ENCODE peak calls at places on chromosomes 5 and 9, in ten cellular contexts. H is esophagus squamous epithelium, O is psoas muscle, Y is colonic mucosa, L is heart left ventricle, W is fibroblast of lung, F is A549, A is tibial artery, T is left lung, C is upper lobe of left lung. J is an unnamed sample.

GRCh38 chr5:171342362-171343111 is 33.5 kb downstream of the TLX3 start:
- DNase-seq in W (peak), Y (peak), A (no peak), C (no peak), H (no peak), L (no peak), T (no peak), F (peak), O (no peak), J (peak)

GRCh38 chr5:5645198-5645597 is 222.7 kb downstream of the ICE1 start:
- DNase-seq in C (no peak), O (no peak), H (no peak), F (no peak), A (no peak), L (no peak), W (no peak), T (no peak), Y (no peak), J (no peak)

GRCh38 chr9:134286513-134287245 is 39.6 kb upstream of the RXRA start:
- DNase-seq in T (peak), Y (no peak), A (no peak), W (peak), H (no peak), F (no peak), O (peak), L (no peak), C (no peak), J (no peak)

GRCh38 chr5:149320791-149321330 is 24.4 kb upstream of the GRPEL2 start:
- DNase-seq in O (peak), A (peak), Y (peak), F (peak), H (no peak), W (peak), L (peak), T (peak), C (peak), J (peak)

GRCh38 chr9:98962861-98963260 is 19.2 kb downstream of the COL15A1 start:
- DNase-seq in O (no peak), C (no peak), F (no peak), H (no peak), Y (no peak), T (no peak), A (no peak), W (peak), L (no peak), J (peak)

GRCh38 chr9:71747572-71747971 is 20.7 kb downstream of the CEMIP2 start:
- DNase-seq in H (no peak), O (no peak), A (no peak), F (no peak), T (no peak), Y (no peak), C (no peak), W (no peak), L (no peak), J (no peak)

GRCh38 chr5:174910245-174910737 is 185.9 kb downstream of the MSX2 start:
- DNase-seq in W (peak), F (peak), L (peak), C (peak), H (no peak), T (peak), A (peak), O (peak), Y (peak), J (peak)

GRCh38 chr5:158080112-158080511 is 221.2 kb upstream of the CLINT1 start:
- DNase-seq in O (no peak), L (no peak), H (no peak), Y (no peak), A (no peak), W (no peak), F (no peak), T (no peak), C (no peak), J (no peak)

GRCh38 chr9:133491656-133491925 is 12.7 kb upstream of the SLC2A6 start:
- DNase-seq in W (no peak), F (no peak), A (no peak), C (no peak), L (peak), H (no peak), T (peak), O (peak), Y (no peak), J (no peak)

GRCh38 chr5:172484664-172485063 is 30.3 kb upstream of the SH3PXD2B start:
- DNase-seq in H (no peak), O (no peak), T (no peak), L (no peak), A (no peak), Y (no peak), C (no peak), F (no peak), W (no peak), J (no peak)

GRCh38 chr9:254516-254915 is 39.9 kb downstream of the DOCK8 start:
- DNase-seq in L (no peak), F (no peak), Y (no peak), W (no peak), O (no peak), C (no peak), H (no peak), T (no peak), A (no peak), J (no peak)

GRCh38 chr5:14270212-14270702 is 127.1 kb downstream of the TRIO start:
- DNase-seq in L (no peak), Y (peak), H (no peak), F (peak), T (no peak), C (peak), A (peak), O (peak), W (peak), J (peak)

GRCh38 chr5:65111961-65112658 is 343.4 kb downstream of the CWC27 start:
- DNase-seq in L (no peak), A (no peak), Y (no peak), T (no peak), H (no peak), C (no peak), F (no peak), W (no peak), O (no peak), J (no peak)

GRCh38 chr9:95461448-95462381 is 55.1 kb downstream of the PTCH1 start:
- DNase-seq in C (no peak), Y (no peak), T (no peak), H (no peak), A (no peak), O (no peak), L (no peak), W (no peak), F (no peak), J (no peak)

GRCh38 chr9:72315089-72315509 is 49.9 kb downstream of the ZFAND5 start:
- DNase-seq in A (peak), O (peak), C (peak), F (peak), L (peak), Y (peak), W (no peak), T (no peak), H (no peak), J (peak)

GRCh38 chr5:157566902-157567489 is 8.6 kb downstream of the ADAM19 start:
- DNase-seq in L (no peak), O (no peak), T (no peak), W (no peak), A (peak), H (no peak), Y (no peak), F (no peak), C (peak), J (no peak)

GRCh38 chr9:96009690-96010477 is 134.4 kb downstream of the ERCC6L2 start:
- DNase-seq in Y (no peak), L (no peak), F (no peak), A (no peak), C (no peak), O (no peak), H (no peak), T (no peak), W (peak), J (no peak)

GRCh38 chr5:25516136-25516535 is 871.4 kb upstream of the CDH10 start:
- DNase-seq in L (no peak), O (no peak), W (no peak), H (no peak), Y (no peak), A (no peak), T (no peak), F (no peak), C (no peak), J (no peak)

GRCh38 chr5:130287438-130287837 is 383.2 kb downstream of the CHSY3 start:
- DNase-seq in F (no peak), O (no peak), A (no peak), T (no peak), W (no peak), C (no peak), H (no peak), Y (no peak), L (no peak), J (no peak)

GRCh38 chr9:106798021-106798799 is 64.8 kb upstream of the ZNF462 start:
- DNase-seq in O (no peak), H (no peak), C (no peak), T (no peak), L (no peak), F (no peak), A (no peak), Y (no peak), W (no peak), J (no peak)

GRCh38 chr9:132499251-132499650 is 83.2 kb upstream of the BARHL1 start:
- DNase-seq in T (no peak), L (no peak), Y (no peak), F (no peak), W (no peak), H (no peak), A (no peak), O (no peak), C (no peak), J (no peak)

GRCh38 chr9:137405677-137406081 is 17.3 kb downstream of the EXD3 start:
- DNase-seq in F (no peak), W (no peak), A (no peak), H (no peak), O (peak), T (no peak), Y (no peak), L (peak), C (no peak), J (no peak)

GRCh38 chr9:84151236-84151635 is 170.6 kb downstream of the RMI1 start:
- DNase-seq in F (no peak), C (no peak), T (no peak), W (no peak), A (no peak), Y (no peak), O (no peak), L (no peak), H (no peak), J (no peak)

GRCh38 chr5:56512314-56512996 is 279.3 kb upstream of the ANKRD55 start:
- DNase-seq in L (peak), H (no peak), F (no peak), W (no peak), T (no peak), A (peak), O (no peak), Y (no peak), C (no peak), J (no peak)

GRCh38 chr9:110065527-110065926 is 142.4 kb downstream of the C9orf152 start:
- DNase-seq in F (no peak), T (no peak), A (no peak), L (no peak), O (no peak), H (no peak), Y (no peak), W (no peak), C (no peak), J (peak)

GRCh38 chr5:142654578-142655042 is 31.3 kb downstream of the FGF1 start:
- DNase-seq in H (no peak), L (no peak), C (no peak), W (no peak), O (no peak), T (no peak), Y (no peak), F (peak), A (no peak), J (no peak)

GRCh38 chr5:159133041-159133741 is 33.5 kb upstream of the EBF1 start:
- DNase-seq in W (peak), Y (no peak), H (no peak), F (peak), O (no peak), L (no peak), A (peak), C (no peak), T (no peak), J (peak)

DNA sequence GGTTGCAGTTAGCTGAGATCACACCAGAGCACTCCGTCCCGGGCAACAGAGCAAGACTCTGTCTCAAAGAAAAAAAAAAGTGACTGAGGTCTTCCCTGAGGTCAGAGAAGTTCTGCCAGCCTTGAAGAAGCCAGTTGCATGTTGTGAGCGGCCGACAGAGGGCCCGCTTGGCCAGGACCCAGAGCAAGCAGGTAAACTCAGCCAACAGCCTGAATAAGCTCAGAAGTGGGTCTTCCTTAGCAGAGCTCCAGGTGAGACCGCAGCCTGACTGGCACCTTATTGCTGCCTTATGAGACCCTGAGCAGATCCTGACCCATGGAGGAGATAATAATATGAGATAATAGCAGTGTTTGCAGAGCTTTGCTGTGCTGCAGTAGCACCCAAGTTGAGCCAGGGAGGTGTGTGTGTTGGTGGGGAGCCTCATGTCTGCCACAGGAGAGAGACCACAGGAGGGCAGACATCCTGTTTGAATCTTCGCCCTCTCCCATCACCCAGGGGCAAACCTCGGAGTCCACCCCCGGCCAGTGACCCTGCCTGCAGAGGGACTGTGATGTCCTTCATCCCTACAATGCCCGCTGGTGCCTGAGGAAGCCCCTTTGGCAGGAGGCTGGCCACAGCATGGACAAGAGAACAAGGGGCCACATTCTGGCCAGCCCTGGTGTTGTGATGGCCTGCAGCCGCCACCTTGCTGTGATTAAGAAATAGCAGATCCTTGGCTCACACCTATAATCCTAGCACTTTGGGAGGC is 10.8 kb upstream of the BARX1 start:
- DNase-seq in T (peak), F (no peak), W (no peak), Y (peak), C (peak), H (no peak), L (peak), A (no peak), O (no peak), J (no peak)
- TF ChIP-seq CTCF in T (no peak), F (no peak), W (no peak), Y (no peak), C (no peak), H (peak), L (no peak), A (no peak), O (no peak), J (peak)

GRCh38 chr9:121821326-121821725 is 169.9 kb downstream of the DAB2IP start:
- DNase-seq in Y (no peak), L (peak), C (no peak), H (no peak), A (no peak), F (no peak), T (no peak), O (no peak), W (no peak), J (no peak)

GRCh38 chr9:121820286-121821005 is 169.0 kb downstream of the DAB2IP start:
- DNase-seq in T (no peak), H (no peak), F (no peak), A (no peak), L (peak), W (no peak), Y (no peak), C (no peak), O (no peak), J (no peak)

GRCh38 chr9:121818841-121819430 is 167.5 kb downstream of the DAB2IP start:
- DNase-seq in F (no peak), H (no peak), A (no peak), C (no peak), T (no peak), L (peak), W (no peak), Y (no peak), O (no peak), J (no peak)

GRCh38 chr9:121818016-121818661 is 166.7 kb downstream of the DAB2IP start:
- DNase-seq in H (no peak), T (no peak), W (no peak), C (no peak), F (no peak), O (no peak), A (no peak), L (peak), Y (no peak), J (no peak)

DNA sequence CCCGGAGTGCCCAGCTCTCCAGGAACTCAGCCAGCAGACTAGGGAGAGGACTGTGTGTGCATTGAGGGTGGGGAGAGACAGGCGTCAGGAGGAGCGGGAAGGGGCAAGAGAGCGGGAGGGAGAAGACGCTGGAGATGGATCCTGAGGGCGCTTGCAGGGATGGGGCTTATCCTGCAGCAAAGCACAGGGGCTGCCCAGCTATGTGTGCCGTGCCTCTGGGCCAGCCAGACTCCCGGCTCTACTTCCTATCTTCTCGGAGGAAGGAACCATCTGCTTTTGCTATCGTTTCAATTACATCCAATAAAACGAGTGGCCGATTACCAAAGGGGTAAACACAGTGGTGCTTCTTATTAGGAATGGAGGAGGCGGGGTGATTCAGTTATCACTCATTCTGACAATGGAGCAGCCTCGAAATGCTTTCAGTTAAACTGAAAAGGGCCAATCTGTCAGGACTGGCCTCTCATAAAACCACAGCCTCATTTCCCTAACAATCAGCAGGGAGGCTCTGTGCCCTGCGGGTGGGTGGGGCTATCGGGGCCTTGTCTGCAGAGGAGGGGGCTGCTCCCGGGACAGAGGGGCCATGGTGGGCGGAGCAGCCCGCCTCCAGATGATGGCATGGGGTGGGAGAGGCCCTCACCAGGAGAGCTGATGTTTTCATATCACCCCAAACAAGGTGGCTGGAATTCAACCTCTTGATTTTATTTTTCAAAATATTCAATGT is 168.2 kb downstream of the DAB2IP start:
- DNase-seq in C (no peak), L (peak), Y (no peak), A (no peak), W (peak), T (no peak), F (no peak), H (no peak), O (no peak), J (no peak)
- H3K4me3 ChIP-seq in C (no peak), L (no peak), Y (no peak), A (no peak), W (no peak), T (no peak), F (no peak), H (no peak), O (no peak), J (peak)

DNA sequence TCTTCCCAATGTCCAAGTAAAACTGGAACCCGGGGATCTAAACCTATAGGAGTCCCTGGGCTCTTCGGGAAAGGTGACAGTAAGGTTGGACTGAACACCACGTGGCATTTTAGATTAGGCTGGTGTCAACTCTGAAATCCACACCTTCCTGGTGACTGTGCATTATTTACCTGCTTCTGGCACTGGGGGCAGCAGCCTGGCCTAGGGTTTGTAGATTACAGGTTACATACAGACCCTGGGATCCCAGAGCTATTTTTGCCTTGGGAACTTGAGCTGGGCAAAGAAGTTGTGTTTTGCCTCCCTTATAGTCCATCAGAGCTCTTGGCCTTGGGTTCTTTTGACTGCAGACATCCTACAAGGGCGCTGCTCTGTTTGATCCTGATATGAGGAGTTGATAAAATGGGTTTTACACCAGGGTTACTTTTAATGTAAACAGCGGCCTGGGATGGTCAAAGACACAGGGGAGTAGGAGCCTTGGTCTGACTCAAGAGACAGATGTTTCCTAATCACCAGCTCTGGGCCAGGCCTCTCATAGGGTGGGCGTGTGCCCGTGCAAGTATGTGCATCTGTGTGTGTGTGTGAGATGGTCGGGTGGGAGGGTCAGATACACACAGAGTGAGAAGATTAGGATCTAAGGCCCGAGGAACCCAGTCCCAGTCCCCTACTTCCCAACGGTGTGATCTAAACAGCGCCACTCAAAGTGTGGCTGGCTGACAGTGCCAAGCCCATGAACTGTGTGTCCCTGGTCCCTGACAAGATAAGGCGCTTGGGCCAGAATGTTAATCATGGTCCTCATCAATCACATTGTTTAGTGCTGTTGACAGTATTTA is 173.4 kb downstream of the DAB2IP start:
- DNase-seq in A (no peak), W (no peak), H (no peak), C (no peak), O (no peak), F (no peak), Y (no peak), L (no peak), T (no peak), J (no peak)
- TF ChIP-seq CTCF in A (no peak), W (no peak), H (no peak), C (no peak), O (no peak), F (no peak), Y (no peak), L (no peak), T (no peak), J (no peak)

GRCh38 chr5:139677404-139678282 is 29.5 kb downstream of the CXXC5 start:
- DNase-seq in F (no peak), L (no peak), T (no peak), C (no peak), O (peak), W (peak), Y (no peak), H (no peak), A (no peak), J (no peak)
- H3K4me3 ChIP-seq in F (no peak), L (no peak), T (no peak), C (no peak), O (peak), W (no peak), Y (no peak), H (no peak), A (peak), J (no peak)